ENCODE peak calls at places on chromosomes 6 and 20, in ten cellular contexts. Q is HepG2; C is posterior vena cava; G is Right ventricle myocardium superior; X is T-helper 1 cell; N is heart left ventricle; J is B cell; B is activated CD4-positive, CD25-positive, alpha-beta regulatory T cell; R is stimulated activated CD4-positive, alpha-beta T cell treated with anti-CD3 and anti-CD28 coated beads, Interleukin-15, amount 100 ng/mL, for 1 hour; L is KBM-7. I is an unnamed sample.

GRCh38 chr6:153856929-153857376 is 182.1 kb upstream of the OPRM1 start:
- DNase-seq in Q (no peak), C (peak; percentile 74), G (no peak), X (no peak), N (no peak), J (no peak), B (no peak), R (no peak), L (no peak), I (no peak)

GRCh38 chr6:119506631-119507174 is 157.1 kb upstream of the MAN1A1 start:
- DNase-seq in Q (no peak), C (no peak), G (no peak), X (no peak), N (no peak), J (no peak), B (no peak), R (no peak), L (no peak), I (no peak)

GRCh38 chr6:158611600-158612041 is 32.9 kb downstream of the DYNLT1 start:
- DNase-seq in Q (no peak), C (no peak), G (no peak), X (no peak), N (no peak), J (no peak), B (no peak), R (no peak), L (no peak), I (no peak)

GRCh38 chr6:113859349-113860164 is 2.4 kb downstream of the MARCKS start:
- DNase-seq in Q (no peak), C (peak; percentile 82), G (peak; percentile 62), X (no peak), N (peak; percentile 35), J (no peak), B (no peak), R (no peak), L (no peak), I (no peak)

GRCh38 chr20:50569864-50570836 is 60.0 kb downstream of the PTPN1 start:
- DNase-seq in Q (peak; percentile 33), C (no peak), G (no peak), X (peak; percentile 15), N (no peak), J (peak; percentile 67), B (no peak), R (no peak), L (peak; percentile 64), I (no peak)

GRCh38 chr6:144248003-144248402 is 37.1 kb upstream of the UTRN start:
- DNase-seq in Q (no peak), C (no peak), G (no peak), X (no peak), N (no peak), J (no peak), B (no peak), R (no peak), L (no peak), I (no peak)

GRCh38 chr6:123333000-123333756 is 303.6 kb downstream of the TRDN start:
- DNase-seq in Q (no peak), C (no peak), G (no peak), X (no peak), N (no peak), J (no peak), B (no peak), R (no peak), L (no peak), I (no peak)

GRCh38 chr6:20399518-20399917 is 2.2 kb upstream of the E2F3 start:
- DNase-seq in Q (no peak), C (no peak), G (no peak), X (no peak), N (no peak), J (no peak), B (no peak), R (no peak), L (no peak), I (no peak)

GRCh38 chr6:117907600-117908245 is 659 bp downstream of the SLC35F1 start:
- DNase-seq in Q (no peak), C (peak; percentile 74), G (peak; percentile 31), X (no peak), N (no peak), J (no peak), B (no peak), R (no peak), L (no peak), I (no peak)

GRCh38 chr6:118771253-118771652 is 119.9 kb upstream of the CEP85L start:
- DNase-seq in Q (no peak), C (no peak), G (no peak), X (no peak), N (no peak), J (no peak), B (no peak), R (no peak), L (no peak), I (no peak)

GRCh38 chr20:46040902-46041535 is 12.0 kb downstream of the SLC12A5 start:
- DNase-seq in Q (peak; percentile 47), C (no peak), G (no peak), X (peak; percentile 43), N (no peak), J (no peak), B (no peak), R (peak; percentile 27), L (peak; percentile 56), I (no peak)

GRCh38 chr6:29461021-29461814 is 4.3 kb downstream of the OR2H1 start:
- DNase-seq in Q (no peak), C (no peak), G (no peak), X (no peak), N (no peak), J (no peak), B (no peak), R (no peak), L (no peak), I (no peak)

GRCh38 chr6:109486068-109486467 is 3.0 kb upstream of the ZBTB24 start:
- DNase-seq in Q (peak; percentile 54), C (no peak), G (no peak), X (no peak), N (no peak), J (no peak), B (no peak), R (no peak), L (no peak), I (no peak)

GRCh38 chr6:93787841-93788240 is 368.5 kb upstream of the EPHA7 start:
- DNase-seq in Q (no peak), C (no peak), G (no peak), X (no peak), N (no peak), J (no peak), B (no peak), R (no peak), L (no peak), I (no peak)

GRCh38 chr20:63468421-63468820 is 4.0 kb downstream of the KCNQ2 start:
- DNase-seq in Q (no peak), C (no peak), G (no peak), X (no peak), N (no peak), J (no peak), B (no peak), R (no peak), L (no peak), I (no peak)

GRCh38 chr20:23050847-23051627 is 1.6 kb upstream of the THBD start:
- DNase-seq in Q (no peak), C (peak; percentile 95), G (peak; percentile 93), X (no peak), N (peak; percentile 88), J (no peak), B (no peak), R (no peak), L (peak; percentile 71), I (no peak)

GRCh38 chr6:3795836-3796395 is 44.4 kb upstream of the PXDC1 start:
- DNase-seq in Q (no peak), C (no peak), G (no peak), X (no peak), N (no peak), J (no peak), B (no peak), R (no peak), L (no peak), I (no peak)